ENCODE peak calls at places on chromosomes 5 and 9, in five cellular contexts. One of them, this sample, is unnamed.

GRCh38 chr9:127974002-127974768 is 6.6 kb downstream of the EEIG1 start:
- DNase-seq in hepatocyte: no peak
- DNase-seq in sigmoid colon: peak; percentile 68
- DNase-seq in BE2C: peak; percentile 19
- DNase-seq in GM23248: no peak
- DNase-seq in this sample: no peak

GRCh38 chr5:150535611-150536010 is 27.7 kb downstream of the NDST1 start:
- DNase-seq in hepatocyte: no peak
- DNase-seq in sigmoid colon: no peak
- DNase-seq in BE2C: no peak
- DNase-seq in GM23248: no peak
- DNase-seq in this sample: no peak

GRCh38 chr5:143086851-143087637 is 316.4 kb downstream of the NR3C1 start:
- DNase-seq in hepatocyte: peak; percentile 21
- DNase-seq in sigmoid colon: no peak
- DNase-seq in BE2C: no peak
- DNase-seq in GM23248: peak; percentile 71
- DNase-seq in this sample: peak; percentile 70

GRCh38 chr5:3194141-3194540 is 401.5 kb upstream of the IRX1 start:
- DNase-seq in hepatocyte: no peak
- DNase-seq in sigmoid colon: no peak
- DNase-seq in BE2C: no peak
- DNase-seq in GM23248: no peak
- DNase-seq in this sample: no peak

GRCh38 chr5:57836921-57837320 is 354.3 kb upstream of the ACTBL2 start:
- DNase-seq in hepatocyte: no peak
- DNase-seq in sigmoid colon: no peak
- DNase-seq in BE2C: no peak
- DNase-seq in GM23248: peak; percentile 61
- DNase-seq in this sample: no peak

GRCh38 chr5:158819840-158820620 is 279.7 kb downstream of the EBF1 start:
- DNase-seq in hepatocyte: no peak
- DNase-seq in sigmoid colon: no peak
- DNase-seq in BE2C: no peak
- DNase-seq in GM23248: peak; percentile 95
- DNase-seq in this sample: peak; percentile 55

GRCh38 chr9:20990867-20991266 is 40.6 kb downstream of the HACD4 start:
- DNase-seq in hepatocyte: no peak
- DNase-seq in sigmoid colon: peak; percentile 65
- DNase-seq in BE2C: no peak
- DNase-seq in GM23248: no peak
- DNase-seq in this sample: no peak

GRCh38 chr5:164094321-164094720 is 588.9 kb downstream of the MAT2B start:
- DNase-seq in hepatocyte: no peak
- DNase-seq in sigmoid colon: no peak
- DNase-seq in BE2C: no peak
- DNase-seq in GM23248: no peak
- DNase-seq in this sample: no peak

GRCh38 chr5:135452366-135453030 is 347 bp upstream of the TIFAB start:
- DNase-seq in hepatocyte: no peak
- DNase-seq in sigmoid colon: peak; percentile 48
- DNase-seq in BE2C: peak; percentile 2
- DNase-seq in GM23248: no peak
- DNase-seq in this sample: no peak
- H3K4me3 ChIP-seq in hepatocyte: no peak overlapping the region
- H3K4me3 ChIP-seq in sigmoid colon: no peak overlapping the region
- H3K4me3 ChIP-seq in BE2C: no peak overlapping the region
- H3K4me3 ChIP-seq in GM23248: no peak overlapping the region
- H3K4me3 ChIP-seq in this sample: no peak overlapping the region

GRCh38 chr5:32291591-32291990 is 21.1 kb downstream of the MTMR12 start:
- DNase-seq in hepatocyte: no peak
- DNase-seq in sigmoid colon: no peak
- DNase-seq in BE2C: no peak
- DNase-seq in GM23248: no peak
- DNase-seq in this sample: no peak

GRCh38 chr5:32285489-32286138 is 27.1 kb downstream of the MTMR12 start:
- DNase-seq in hepatocyte: no peak
- DNase-seq in sigmoid colon: no peak
- DNase-seq in BE2C: no peak
- DNase-seq in GM23248: no peak
- DNase-seq in this sample: no peak

DNA sequence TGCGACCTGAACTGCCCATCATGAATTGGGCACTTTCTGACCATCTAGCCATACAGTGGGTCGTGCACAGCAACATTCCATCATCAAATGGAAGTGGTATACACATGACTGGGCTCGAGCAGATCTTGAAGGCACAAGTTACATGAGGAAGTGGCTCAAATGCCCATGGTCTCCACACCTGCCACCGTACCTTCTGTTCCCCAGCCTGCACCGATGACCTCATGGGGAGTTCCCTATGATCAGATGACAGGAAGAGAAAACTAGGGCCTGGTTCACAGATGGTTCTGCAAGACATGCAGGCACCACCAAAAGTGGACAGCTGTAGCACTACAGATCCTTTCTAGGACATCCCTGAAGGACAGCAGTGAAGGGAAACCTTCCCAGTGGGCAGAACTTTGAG is 21.8 kb downstream of the MTMR12 start:
- DNase-seq in hepatocyte: no peak
- DNase-seq in sigmoid colon: no peak
- DNase-seq in BE2C: no peak
- DNase-seq in GM23248: no peak
- DNase-seq in this sample: no peak
- H3K9me3 ChIP-seq in hepatocyte: no peaks in the 10 kb centered on the region
- H3K9me3 ChIP-seq in sigmoid colon: no peaks in the 10 kb centered on the region
- H3K9me3 ChIP-seq in BE2C: no peaks in the 10 kb centered on the region
- H3K9me3 ChIP-seq in GM23248: no peaks in the 10 kb centered on the region
- H3K9me3 ChIP-seq in this sample: no peaks in the 10 kb centered on the region

DNA sequence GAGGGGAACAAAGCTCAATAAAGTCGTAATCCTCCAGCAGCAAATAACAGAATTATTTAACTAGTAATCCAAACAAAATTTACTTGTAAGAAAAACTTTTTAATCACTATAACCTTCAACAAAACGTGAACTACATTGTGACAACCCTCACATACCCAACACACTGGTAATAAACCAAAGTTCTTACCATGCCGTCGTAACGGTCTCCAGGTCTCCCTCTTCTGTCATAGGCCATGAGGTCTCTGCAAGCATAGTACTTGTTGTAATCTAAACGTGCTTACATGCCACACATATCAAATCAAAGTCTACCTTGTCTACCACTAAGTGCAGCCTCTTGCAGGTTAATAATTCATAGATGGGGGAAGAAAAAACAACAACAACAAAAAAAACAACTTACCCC is 8.5 kb downstream of the HNRNPK start:
- DNase-seq in hepatocyte: no peak
- DNase-seq in sigmoid colon: no peak
- DNase-seq in BE2C: no peak
- DNase-seq in GM23248: no peak
- DNase-seq in this sample: no peak
- H3K36me3 ChIP-seq in hepatocyte: peaks cover 19% of the 10 kb centered on the region
- H3K36me3 ChIP-seq in sigmoid colon: peaks cover 79% of the 10 kb centered on the region
- H3K36me3 ChIP-seq in BE2C: peaks cover 95% of the 10 kb centered on the region
- H3K36me3 ChIP-seq in GM23248: peaks cover 99% of the 10 kb centered on the region
- H3K36me3 ChIP-seq in this sample: peaks cover 99% of the 10 kb centered on the region

DNA sequence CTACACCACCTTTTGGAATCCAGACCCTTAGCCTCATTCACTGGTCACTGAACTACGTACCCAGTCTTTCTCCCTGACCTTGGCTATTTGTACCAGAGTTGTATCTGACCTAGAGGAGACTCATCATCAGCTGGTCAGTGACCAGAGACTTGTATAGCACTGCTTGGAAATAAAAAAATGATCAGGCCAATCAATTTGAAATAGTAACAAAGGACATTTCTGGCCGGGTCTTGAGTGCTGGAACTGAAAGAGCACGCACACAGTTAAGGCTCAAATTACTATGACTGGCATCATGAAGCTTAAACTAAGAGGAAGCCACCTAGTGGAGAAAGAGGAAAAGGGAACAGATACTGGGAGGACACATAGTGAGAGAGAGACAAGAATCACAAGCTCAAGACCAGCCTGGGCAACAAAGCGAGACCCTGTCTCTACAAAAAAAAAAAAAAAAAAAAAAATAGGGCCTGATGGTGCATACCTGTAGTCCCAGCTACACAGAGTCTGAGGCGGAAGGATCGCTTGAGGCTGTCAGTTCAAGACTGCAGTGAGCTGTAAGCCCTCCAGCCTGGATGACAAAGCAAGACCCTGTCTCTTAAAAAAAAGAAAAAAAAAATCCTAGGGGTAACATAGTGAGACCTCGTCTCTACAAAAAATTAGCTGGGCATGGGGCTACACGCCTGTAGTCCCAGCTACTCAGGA is 12.8 kb upstream of the SRP19 start:
- DNase-seq in hepatocyte: peak; percentile 67
- DNase-seq in sigmoid colon: no peak
- DNase-seq in BE2C: peak; percentile 15
- DNase-seq in GM23248: peak; percentile 77
- DNase-seq in this sample: peak; percentile 90
- H3K4me3 ChIP-seq in hepatocyte: no peak overlapping the region
- H3K4me3 ChIP-seq in sigmoid colon: no peak overlapping the region
- H3K4me3 ChIP-seq in BE2C: no peak overlapping the region
- H3K4me3 ChIP-seq in GM23248: peak overlapping the region; percentile 19
- H3K4me3 ChIP-seq in this sample: peak overlapping the region; percentile 61